ENCODE peak calls at places on chromosomes 6 and 20, in four cellular contexts. K, X, M and H are unnamed samples.

GRCh38 chr6:107819976-107820551 is 4.0 kb downstream of the SCML4 start:
- DNase-seq in M (peak), K (no peak), X (peak), H (peak)

GRCh38 chr6:78995946-78996345 is 82.1 kb downstream of the PHIP start:
- DNase-seq in K (no peak), X (no peak), M (no peak), H (no peak)

GRCh38 chr6:165991341-165991740 is 176.3 kb downstream of the TBXT start:
- DNase-seq in X (no peak), M (no peak), K (no peak), H (no peak)

GRCh38 chr20:20022498-20022897 is 5.3 kb downstream of the NAA20 start:
- DNase-seq in K (no peak), X (no peak), M (no peak), H (no peak)

GRCh38 chr20:32580970-32581838 is 3.9 kb downstream of the NOL4L start:
- DNase-seq in K (no peak), X (peak), M (no peak), H (no peak)

GRCh38 chr6:7150381-7151064 is 42.8 kb downstream of the RREB1 start:
- DNase-seq in K (no peak), M (no peak), X (no peak), H (no peak)

GRCh38 chr20:14543040-14543439 is 205.6 kb upstream of the FLRT3 start:
- DNase-seq in K (no peak), M (no peak), X (no peak), H (no peak)

GRCh38 chr6:43833223-43833995 is 63.4 kb downstream of the VEGFA start:
- DNase-seq in X (peak), M (no peak), K (no peak), H (no peak)

GRCh38 chr6:169320013-169320412 is 66.4 kb upstream of the THBS2 start:
- DNase-seq in X (no peak), M (no peak), K (no peak), H (no peak)

GRCh38 chr6:2448826-2449571 is 203.6 kb upstream of the GMDS start:
- DNase-seq in X (peak), M (no peak), K (peak), H (peak)

GRCh38 chr6:123829302-123829953 is 25.8 kb downstream of the NKAIN2 start:
- DNase-seq in X (no peak), K (no peak), M (no peak), H (no peak)

GRCh38 chr6:5081955-5082354 is 3.2 kb upstream of the PPP1R3G start:
- DNase-seq in K (no peak), M (no peak), X (no peak), H (no peak)

GRCh38 chr20:63183422-63184146 is 32.3 kb downstream of the YTHDF1 start:
- DNase-seq in X (peak), M (peak), K (peak), H (peak)

GRCh38 chr6:322940-323729 is 30.8 kb downstream of the DUSP22 start:
- DNase-seq in M (no peak), K (no peak), X (no peak), H (no peak)

GRCh38 chr20:63005862-63006564 is 751 bp downstream of the BHLHE23 start:
- DNase-seq in X (no peak), K (no peak), M (peak), H (no peak)

GRCh38 chr6:16129623-16130243 is 847 bp downstream of the MYLIP start:
- DNase-seq in M (peak), K (no peak), X (no peak), H (peak)

GRCh38 chr20:10263385-10264165 is 44.9 kb downstream of the SNAP25 start:
- DNase-seq in K (no peak), X (no peak), M (no peak), H (no peak)
- TF ChIP-seq JUND in K (no peak), X (no peak), M (no peak), H (no peak)

DNA sequence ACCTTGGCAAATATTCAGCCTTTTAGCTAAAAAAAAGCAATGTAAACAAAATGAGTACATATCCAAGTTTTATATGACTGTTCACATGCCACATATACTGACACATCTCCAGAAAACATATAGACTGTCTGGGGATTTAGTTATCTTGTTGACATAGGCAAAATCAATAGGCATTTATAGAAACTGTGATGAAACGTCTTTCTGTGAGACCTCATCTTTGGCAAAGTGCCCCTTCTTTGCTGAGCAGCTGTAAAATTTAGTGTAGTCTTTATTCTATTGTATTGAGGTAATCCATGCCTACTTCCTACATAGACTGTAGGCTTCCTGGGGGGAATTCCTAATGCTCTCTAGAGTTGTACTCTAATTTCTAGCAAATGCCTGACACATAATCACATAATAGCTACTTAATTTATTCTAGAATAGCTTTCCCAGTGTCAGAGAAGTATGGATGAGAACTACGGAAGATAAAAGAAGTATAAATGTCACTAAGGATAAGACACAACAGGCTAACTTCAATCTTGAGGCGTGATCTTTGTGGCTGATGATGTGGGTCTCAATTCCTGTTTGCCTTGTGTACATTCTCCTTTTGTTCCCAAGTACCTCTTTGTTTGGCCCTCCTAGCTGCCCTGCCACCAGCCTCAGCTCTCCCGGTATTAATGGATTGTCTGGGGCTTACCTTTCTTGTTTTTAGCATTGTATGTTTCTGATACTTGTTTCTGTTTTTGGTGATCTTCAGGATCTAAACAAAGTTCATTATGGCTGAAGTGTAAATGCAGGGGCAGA is 30.6 kb downstream of the PTCHD4 start:
- DNase-seq in K (no peak), X (no peak), M (no peak), H (no peak)
- TF ChIP-seq JUND in K (no peak), X (no peak), M (no peak), H (no peak)

DNA sequence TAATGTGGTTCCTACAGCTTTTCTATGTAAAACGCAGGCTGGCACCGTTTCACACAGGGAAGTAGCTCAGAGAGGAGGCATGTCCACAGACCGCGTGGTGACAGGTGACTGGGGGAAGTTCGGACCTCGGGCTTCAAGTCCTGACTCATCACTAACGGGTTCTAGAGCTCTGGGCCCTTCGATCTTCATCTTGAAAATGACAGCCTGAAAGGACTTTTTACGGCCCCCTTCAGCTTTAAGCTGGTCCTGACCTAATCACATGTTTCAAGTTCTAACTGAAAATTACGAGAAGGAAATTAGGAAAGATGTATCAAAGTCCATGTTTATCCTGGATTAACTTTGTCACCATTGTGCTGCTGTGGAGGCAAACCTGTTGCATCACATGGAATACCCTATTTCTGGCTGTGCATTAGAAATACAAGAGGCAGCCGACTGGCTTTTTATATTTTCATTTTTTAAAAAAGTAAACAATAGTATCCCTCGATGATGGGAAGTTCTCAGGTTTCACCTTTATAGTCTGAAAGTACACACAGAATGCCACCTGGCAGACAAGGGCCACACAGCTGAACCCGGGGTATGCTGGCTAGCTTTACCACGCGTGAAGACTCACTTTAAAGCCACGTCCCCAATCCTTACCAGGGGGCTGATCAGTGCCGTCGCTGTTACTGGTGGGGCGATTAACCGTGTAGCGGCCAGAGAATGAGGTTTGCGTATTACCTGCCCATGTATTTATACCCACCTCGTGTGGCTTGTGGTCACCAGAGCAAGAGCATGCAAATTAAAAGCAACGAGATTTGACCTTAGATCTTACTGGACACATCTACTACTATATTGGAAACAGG is 1.9 kb downstream of the MAN1A1 start:
- DNase-seq in M (no peak), K (no peak), X (no peak), H (peak)
- TF ChIP-seq JUND in M (no peak), K (no peak), X (no peak), H (no peak)

GRCh38 chr6:138682722-138683521 is 90.6 kb upstream of the CCDC28A start:
- DNase-seq in K (no peak), M (no peak), X (no peak), H (no peak)
- TF ChIP-seq JUND in K (peak), M (no peak), X (no peak), H (no peak)

GRCh38 chr6:85419046-85419759 is 30.7 kb upstream of the NT5E start:
- DNase-seq in X (no peak), M (no peak), K (no peak), H (no peak)
- TF ChIP-seq JUND in X (no peak), M (no peak), K (no peak), H (no peak)

DNA sequence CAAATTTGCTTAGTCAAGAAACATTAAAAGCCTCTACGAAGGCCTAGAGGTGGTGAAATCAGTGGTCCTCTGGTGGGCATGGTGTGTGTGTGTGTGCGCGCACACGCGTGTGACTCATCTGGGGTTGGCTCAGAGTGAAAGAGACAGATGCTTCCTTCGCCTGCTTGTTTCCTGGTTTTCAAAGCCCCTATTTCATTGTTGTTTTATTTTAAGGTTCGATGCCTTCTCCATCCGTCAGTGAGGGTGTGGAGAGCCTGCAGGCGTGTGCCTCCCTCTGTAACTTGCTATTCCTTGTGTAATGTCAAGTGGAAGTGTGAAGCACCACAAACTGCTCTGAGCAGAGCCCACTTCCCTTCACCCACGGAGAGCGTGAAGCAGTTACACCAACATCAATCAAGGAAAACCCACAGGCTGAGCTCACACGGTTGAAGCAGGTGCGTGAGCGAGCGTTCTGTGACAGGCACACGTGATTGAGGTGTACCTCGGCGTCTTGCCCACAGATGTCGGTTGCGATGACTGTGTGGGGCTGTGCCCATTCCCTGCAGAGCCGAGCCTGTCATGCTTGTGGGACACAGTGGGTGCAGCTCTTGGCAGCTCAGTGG is 233.9 kb downstream of the PRL start:
- DNase-seq in X (no peak), M (no peak), K (no peak), H (no peak)
- TF ChIP-seq JUND in X (no peak), M (no peak), K (no peak), H (no peak)